ENCODE peak calls at places on chromosomes 12 and 14, in seven cellular contexts. F, V, I, B, J, P and H are unnamed samples.

GRCh38 chr12:29160230-29160629 is 11.2 kb downstream of the FAR2 start:
- ATAC-seq in I (peak; percentile 71), B (no peak), F (peak; percentile 85), P (no peak), J (peak; percentile 80), V (no peak), H (peak; percentile 70)

GRCh38 chr12:69337325-69337724 is 10.9 kb upstream of the LYZ start:
- ATAC-seq in J (no peak), V (no peak), B (no peak), F (no peak), I (no peak), P (no peak), H (peak; percentile 7)

GRCh38 chr14:104149617-104150141 is 11.3 kb downstream of the KIF26A start:
- ATAC-seq in J (no peak), F (peak; percentile 92), B (peak; percentile 35), V (no peak), I (no peak), P (no peak), H (peak; percentile 61)

GRCh38 chr14:92794547-92794941 is 439 bp downstream of the GOLGA5 start:
- ATAC-seq in P (peak; percentile 59), J (no peak), F (no peak), V (no peak), B (peak; percentile 14), I (no peak), H (no peak)

GRCh38 chr12:70486588-70486987 is 120.5 kb downstream of the KCNMB4 start:
- ATAC-seq in B (no peak), P (no peak), J (no peak), V (no peak), I (no peak), F (no peak), H (no peak)

GRCh38 chr14:53325176-53325806 is 172.2 kb upstream of the DDHD1 start:
- ATAC-seq in F (peak; percentile 47), V (no peak), J (no peak), B (no peak), I (no peak), P (no peak), H (no peak)

GRCh38 chr12:93029091-93029490 is 100.0 kb upstream of the EEA1 start:
- ATAC-seq in J (no peak), F (no peak), I (no peak), B (no peak), V (no peak), P (peak; percentile 61), H (no peak)

GRCh38 chr14:68715032-68715924 is 77.6 kb downstream of the ZFP36L1 start:
- ATAC-seq in P (no peak), I (no peak), B (no peak), J (no peak), F (peak; percentile 59), V (no peak), H (peak; percentile 73)

GRCh38 chr12:103627189-103627855 is 40.2 kb downstream of the STAB2 start:
- ATAC-seq in J (no peak), V (no peak), I (no peak), B (peak; percentile 8), F (no peak), P (no peak), H (no peak)

GRCh38 chr14:94571395-94571794 is 9.8 kb upstream of the SERPINA5 start:
- ATAC-seq in F (no peak), I (no peak), V (no peak), P (no peak), J (no peak), B (no peak), H (no peak)

GRCh38 chr14:100709252-100709955 is 17.3 kb upstream of the DLK1 start:
- ATAC-seq in P (no peak), I (no peak), B (peak; percentile 40), V (no peak), F (no peak), J (no peak), H (no peak)

GRCh38 chr14:96501383-96501745 is 818 bp upstream of the PAPOLA start:
- ATAC-seq in I (no peak), B (no peak), F (no peak), J (no peak), P (no peak), V (no peak), H (no peak)

GRCh38 chr14:99436247-99437180 is 44.1 kb downstream of the SETD3 start:
- ATAC-seq in J (peak; percentile 55), V (no peak), I (peak; percentile 44), B (no peak), F (peak; percentile 73), P (no peak), H (peak; percentile 90)

GRCh38 chr14:36988568-36988967 is 183.8 kb downstream of the SLC25A21 start:
- ATAC-seq in V (no peak), P (no peak), I (no peak), J (no peak), B (no peak), F (no peak), H (no peak)

GRCh38 chr14:94291159-94291905 is 1.7 kb downstream of the SERPINA10 start:
- ATAC-seq in B (no peak), J (no peak), I (no peak), P (no peak), F (no peak), V (no peak), H (no peak)

GRCh38 chr14:101196051-101196450 is 292.5 kb upstream of the RTL1 start:
- ATAC-seq in I (no peak), P (no peak), B (no peak), V (no peak), F (no peak), J (no peak), H (no peak)

GRCh38 chr12:81992461-81992860 is 233.3 kb upstream of the PPFIA2 start:
- ATAC-seq in P (no peak), I (peak; percentile 68), V (no peak), B (no peak), F (peak; percentile 53), J (peak; percentile 69), H (peak; percentile 39)

GRCh38 chr14:52089208-52089607 is 20.3 kb upstream of the NID2 start:
- ATAC-seq in J (no peak), P (no peak), F (no peak), V (no peak), I (no peak), B (no peak), H (no peak)

GRCh38 chr14:50619569-50620141 is 48.5 kb downstream of the SAV1 start:
- ATAC-seq in B (peak; percentile 94), I (no peak), J (no peak), V (no peak), F (peak; percentile 53), P (peak; percentile 90), H (no peak)

GRCh38 chr12:74483057-74483456 is 54.6 kb upstream of the ATXN7L3B start:
- ATAC-seq in I (no peak), F (no peak), B (no peak), P (no peak), J (no peak), V (no peak), H (no peak)

GRCh38 chr12:123506059-123506842 is 27.3 kb downstream of the RILPL1 start:
- ATAC-seq in V (no peak), J (no peak), I (no peak), P (no peak), B (peak; percentile 30), F (no peak), H (no peak)

GRCh38 chr12:26269554-26270284 is 74.3 kb downstream of the SSPN start:
- ATAC-seq in J (no peak), F (no peak), B (no peak), I (no peak), V (no peak), P (no peak), H (no peak)

GRCh38 chr14:24065408-24065807 is 6.0 kb upstream of the CPNE6 start:
- ATAC-seq in J (no peak), B (no peak), V (no peak), P (no peak), I (no peak), F (no peak), H (no peak)